ENCODE peak calls at places on chromosomes 13 and 19, in four cellular contexts. N is astrocyte of the spinal cord, M is pancreas, C is psoas muscle. L is an unnamed sample.
A peak's percentile ranks its signal among the peaks of the same experiment; 100 is the strongest.

GRCh38 chr13:113209336-113209879 is at the start of gene CUL4A:
- DNase-seq in N (peak; percentile 70), M (peak; percentile 74), C (peak; percentile 84), L (peak; percentile 72)

GRCh38 chr19:43997631-43998290 is 5.0 kb upstream of the ZNF230 start:
- DNase-seq in N (peak; percentile 37), M (no peak), C (no peak), L (peak; percentile 45)

GRCh38 chr13:110503037-110503901 is 58.3 kb downstream of the RAB20 start:
- DNase-seq in N (peak; percentile 63), M (no peak), C (peak; percentile 39), L (no peak)

GRCh38 chr19:54708781-54709180 is 15.5 kb upstream of the KIR3DL3 start:
- DNase-seq in N (no peak), M (no peak), C (no peak), L (no peak)

GRCh38 chr19:40009674-40010073 is 12.8 kb downstream of the ZNF546 start:
- DNase-seq in N (no peak), M (no peak), C (no peak), L (no peak)

GRCh38 chr13:35850569-35850968 is 280.6 kb downstream of the DCLK1 start:
- DNase-seq in N (no peak), M (no peak), C (no peak), L (no peak)

GRCh38 chr13:103810026-103810425 is 743.8 kb upstream of the SLC10A2 start:
- DNase-seq in N (no peak), M (no peak), C (no peak), L (no peak)

GRCh38 chr13:37540228-37540627 is 58.3 kb downstream of the POSTN start:
- DNase-seq in N (peak; percentile 63), M (no peak), C (no peak), L (no peak)

GRCh38 chr19:49057636-49058234 is at the start of gene CGB7:
- DNase-seq in N (peak; percentile 59), M (peak; percentile 80), C (peak; percentile 76), L (peak; percentile 76)

GRCh38 chr19:8607386-8607785 is 3.1 kb downstream of the ADAMTS10 start:
- DNase-seq in N (peak; percentile 62), M (no peak), C (peak; percentile 41), L (peak; percentile 59)

DNA sequence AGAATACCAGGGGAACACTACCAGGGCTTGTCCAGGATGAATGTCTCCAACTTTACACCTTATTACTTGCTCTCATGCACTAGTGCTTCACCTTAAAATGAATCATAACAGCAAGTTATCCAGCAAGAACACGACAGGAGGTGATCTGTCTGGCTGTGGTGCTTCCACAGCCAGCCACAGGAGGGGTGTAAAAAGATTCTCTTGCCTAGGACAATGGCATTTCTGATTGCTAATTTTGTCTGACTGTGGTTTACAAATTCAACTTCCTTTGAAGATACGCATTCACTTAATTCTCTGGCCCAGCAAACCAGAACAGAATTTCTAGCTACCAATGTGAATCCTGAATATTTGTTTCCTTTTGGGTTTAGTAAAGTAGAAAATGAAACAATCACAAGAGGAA is 23.1 kb upstream of the COG3 start:
- DNase-seq in N (peak; percentile 48), M (no peak), C (no peak), L (peak; percentile 56)
- TF ChIP-seq CTCF in N (peak; percentile 35), M (no peak), C (peak; percentile 29), L (peak; percentile 29)

GRCh38 chr19:11984986-11985385 is 20.1 kb downstream of the ZNF763 start:
- DNase-seq in N (no peak), M (no peak), C (no peak), L (no peak)
- TF ChIP-seq CTCF in N (no peak), M (no peak), C (no peak), L (no peak)

GRCh38 chr19:18202759-18203407 is 959 bp downstream of the RAB3A start:
- DNase-seq in N (no peak), M (peak; percentile 45), C (no peak), L (no peak)
- TF ChIP-seq CTCF in N (peak; percentile 16), M (no peak), C (peak; percentile 16), L (peak; percentile 9)

GRCh38 chr13:41236369-41236768 is 27.0 kb downstream of the MTRF1 start:
- DNase-seq in N (no peak), M (peak; percentile 43), C (no peak), L (no peak)
- TF ChIP-seq CTCF in N (no peak), M (no peak), C (no peak), L (no peak)

GRCh38 chr13:79285159-79285558 is 120.9 kb downstream of the RBM26 start:
- DNase-seq in N (no peak), M (no peak), C (no peak), L (no peak)
- TF ChIP-seq CTCF in N (no peak), M (no peak), C (no peak), L (no peak)

DNA sequence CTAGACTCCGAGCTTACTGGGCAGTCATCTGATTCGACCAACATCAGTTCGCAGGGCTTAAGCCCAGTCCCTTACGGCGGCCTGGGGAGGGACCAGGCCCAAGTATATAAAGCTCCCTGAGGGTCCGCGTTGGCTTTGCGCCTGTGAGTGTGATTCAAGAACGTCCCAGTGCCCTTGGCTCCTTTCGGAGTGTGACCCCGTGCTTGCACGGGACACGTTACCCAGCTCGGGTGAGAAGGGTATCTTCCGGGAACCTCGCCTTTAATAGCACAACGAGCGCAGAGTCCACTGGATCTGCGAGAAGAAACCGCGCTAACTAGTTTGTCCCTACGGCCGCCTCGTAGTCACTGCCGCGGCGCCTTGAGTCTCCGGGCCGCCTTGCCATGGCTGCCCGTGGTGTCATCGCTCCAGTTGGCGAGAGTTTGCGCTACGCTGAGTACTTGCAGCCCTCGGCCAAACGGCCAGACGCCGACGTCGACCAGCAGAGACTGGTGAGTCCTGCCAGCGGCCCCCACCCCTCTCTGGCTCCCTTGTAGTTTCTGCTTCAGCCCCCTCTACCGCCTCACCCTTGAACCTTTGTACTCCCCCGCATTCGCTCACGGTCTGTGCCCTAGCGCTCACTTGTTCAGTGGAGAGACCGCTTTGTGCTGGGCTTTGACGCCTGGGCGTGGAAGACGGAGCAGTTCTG is at the start of gene DNAJC15:
- DNase-seq in N (peak; percentile 89), M (peak; percentile 81), C (peak; percentile 91), L (peak; percentile 65)
- TF ChIP-seq CTCF in N (peak; percentile 13), M (no peak), C (no peak), L (no peak)

GRCh38 chr13:27783111-27783510 is 9.2 kb upstream of the GSX1 start:
- DNase-seq in N (no peak), M (no peak), C (no peak), L (peak; percentile 13)
- TF ChIP-seq CTCF in N (peak; percentile 38), M (no peak), C (peak; percentile 4), L (peak; percentile 22)

GRCh38 chr19:862529-863304 is 3.3 kb downstream of the CFD start:
- DNase-seq in N (peak; percentile 36), M (peak; percentile 73), C (peak; percentile 63), L (peak; percentile 57)

GRCh38 chr19:861099-861755 is 1.8 kb downstream of the CFD start:
- DNase-seq in N (no peak), M (no peak), C (no peak), L (no peak)

GRCh38 chr19:860481-861098 is 1.1 kb downstream of the CFD start:
- DNase-seq in N (peak; percentile 37), M (peak; percentile 65), C (peak; percentile 82), L (peak; percentile 45)

GRCh38 chr19:863305-863620 is 3.8 kb downstream of the CFD start:
- DNase-seq in N (no peak), M (no peak), C (no peak), L (no peak)

DNA sequence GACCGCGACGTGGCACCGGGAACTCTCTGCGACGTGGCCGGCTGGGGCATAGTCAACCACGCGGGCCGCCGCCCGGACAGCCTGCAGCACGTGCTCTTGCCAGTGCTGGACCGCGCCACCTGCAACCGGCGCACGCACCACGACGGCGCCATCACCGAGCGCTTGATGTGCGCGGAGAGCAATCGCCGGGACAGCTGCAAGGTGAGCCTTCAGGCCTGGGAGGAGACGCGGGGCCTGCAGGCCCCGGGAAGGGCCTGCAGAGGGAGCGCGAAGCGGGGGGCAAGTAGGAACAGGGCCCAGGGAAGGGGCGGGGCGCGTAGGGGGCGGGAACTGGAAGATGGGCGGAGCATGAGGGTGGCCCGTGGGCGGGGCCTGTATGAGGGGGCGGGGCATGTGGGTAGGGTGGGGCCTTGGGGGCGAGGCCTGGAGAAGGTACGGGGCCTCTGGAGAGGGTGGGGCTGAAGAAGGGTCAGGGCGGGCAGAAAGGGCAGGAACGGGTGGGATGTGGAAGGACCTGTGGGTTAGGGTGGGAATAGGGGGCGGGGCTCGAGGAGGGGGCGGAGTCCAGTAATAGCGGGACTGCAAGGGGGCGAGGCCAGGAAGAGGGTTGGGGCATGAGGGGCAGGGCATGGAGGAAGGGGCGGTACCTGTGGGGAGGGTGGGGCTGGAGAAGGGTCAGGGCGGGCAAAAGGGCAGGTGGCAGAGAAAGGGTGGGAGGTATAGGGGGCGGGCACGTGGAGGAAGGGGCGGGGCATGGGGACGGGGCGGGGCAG is 2.5 kb downstream of the CFD start:
- DNase-seq in N (peak; percentile 23), M (peak; percentile 56), C (no peak), L (peak; percentile 54)
- TF ChIP-seq CTCF in N (peak; percentile 21), M (no peak), C (no peak), L (no peak)

DNA sequence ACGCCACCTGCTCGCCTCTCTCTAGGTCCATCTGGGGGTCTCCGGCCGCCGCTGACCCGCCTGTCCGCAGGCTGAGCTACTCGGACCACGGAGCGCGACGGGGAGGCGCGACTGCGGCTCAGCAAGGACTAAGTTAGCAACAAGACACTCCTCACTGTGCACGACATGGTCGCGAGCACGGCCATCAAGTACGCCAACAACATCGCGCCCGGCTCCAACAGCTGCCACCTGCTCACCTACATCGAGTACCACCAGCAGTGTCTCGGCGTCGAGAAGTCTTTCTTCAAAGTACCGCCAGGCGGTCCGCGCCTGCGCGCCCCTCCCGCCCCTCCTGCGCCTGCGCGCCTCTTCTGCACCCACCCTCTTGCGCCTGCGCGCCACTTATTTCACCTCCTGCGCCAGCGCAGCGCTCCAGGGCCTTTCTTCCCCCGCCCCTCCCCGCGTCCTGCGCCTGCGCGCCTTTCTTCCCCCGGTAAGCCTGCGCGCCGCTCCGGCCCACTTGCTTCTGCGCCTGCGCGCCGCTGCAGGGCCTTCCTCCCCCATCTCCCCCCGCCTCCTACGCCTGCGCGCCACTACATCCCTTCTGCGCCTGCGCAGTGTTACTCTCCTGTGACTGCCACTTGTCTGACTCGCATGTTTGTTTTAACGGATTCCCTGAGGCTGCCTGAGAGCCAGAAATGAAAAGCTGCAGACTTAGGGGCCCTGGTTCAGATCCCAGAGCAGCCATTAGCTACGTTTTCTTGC is 63.9 kb downstream of the ACSBG2 start:
- DNase-seq in N (peak; percentile 99), M (peak; percentile 99), C (peak; percentile 99), L (peak; percentile 100)
- TF ChIP-seq CTCF in N (peak; percentile 34), M (peak; percentile 23), C (peak; percentile 47), L (no peak)

DNA sequence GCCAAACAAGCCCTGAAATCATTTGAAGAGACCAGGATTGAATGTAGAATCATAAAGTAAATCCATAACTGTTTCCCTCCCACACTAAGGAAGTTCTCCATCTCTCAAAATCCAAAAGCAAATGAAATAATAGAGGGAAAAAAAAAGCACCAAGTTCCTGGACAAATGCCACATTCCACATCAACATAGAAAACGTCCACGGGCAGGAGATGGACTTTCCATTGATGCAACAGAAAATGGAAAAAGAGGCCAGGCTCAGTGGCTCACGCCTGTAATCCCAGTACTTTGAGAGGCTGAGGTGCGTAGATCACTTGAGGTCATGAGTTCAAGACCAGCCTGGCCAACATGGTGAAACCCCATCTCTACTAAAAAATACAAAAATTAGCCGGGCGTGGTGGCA is 56.1 kb downstream of the INSR start:
- DNase-seq in N (no peak), M (no peak), C (no peak), L (no peak)
- TF ChIP-seq CTCF in N (no peak), M (no peak), C (no peak), L (no peak)